ENCODE peak calls at places on chromosomes 3 and 15, in eight cellular contexts. G is HCT116, H is tibial artery, W is dorsolateral prefrontal cortex, Q is progenitor cell of endocrine pancreas, Y is MCF 10A, U is K562, C is ovary. Z is an unnamed sample.

GRCh38 chr3:156416846-156417581 is 137.9 kb downstream of the SSR3 start:
- DNase-seq in U (no peak), Q (no peak), Y (no peak), C (no peak), H (no peak), G (no peak), W (no peak), Z (peak)

GRCh38 chr15:88842156-88842555 is 38.9 kb downstream of the ACAN start:
- DNase-seq in Q (no peak), U (no peak), C (no peak), W (no peak), H (no peak), G (no peak), Y (no peak), Z (no peak)

GRCh38 chr3:123708531-123708930 is 123.7 kb upstream of the HACD2 start:
- DNase-seq in Q (no peak), Y (no peak), U (no peak), C (no peak), G (no peak), H (peak), W (no peak), Z (no peak)

GRCh38 chr15:65595960-65596359 is 15.0 kb downstream of the INTS14 start:
- DNase-seq in C (no peak), Y (no peak), H (no peak), W (no peak), U (peak), G (no peak), Q (no peak), Z (peak)

GRCh38 chr3:141239551-141240281 is 8.1 kb downstream of the PXYLP1 start:
- DNase-seq in Q (no peak), U (no peak), Y (no peak), H (no peak), W (no peak), C (no peak), G (no peak), Z (no peak)

GRCh38 chr15:73800662-73801345 is 47.7 kb upstream of the INSYN1 start:
- DNase-seq in W (peak), Q (no peak), U (peak), G (no peak), Y (peak), H (peak), C (peak), Z (no peak)

GRCh38 chr15:82093774-82094211 is 48.0 kb upstream of the MEX3B start:
- DNase-seq in U (peak), W (no peak), Y (peak), C (no peak), Q (no peak), H (no peak), G (no peak), Z (no peak)

GRCh38 chr15:40232625-40233070 is 6.2 kb upstream of the PAK6 start:
- DNase-seq in G (no peak), C (no peak), Q (no peak), U (no peak), Y (peak), W (no peak), H (no peak), Z (no peak)

GRCh38 chr15:64343841-64344240 is 12.1 kb downstream of the CSNK1G1 start:
- DNase-seq in H (no peak), Y (no peak), U (no peak), Q (no peak), C (no peak), G (no peak), W (no peak), Z (no peak)

GRCh38 chr3:24607281-24607680 is 112.6 kb upstream of the THRB start:
- DNase-seq in U (no peak), H (no peak), G (no peak), W (no peak), Y (no peak), C (no peak), Q (no peak), Z (no peak)
- TF ChIP-seq CTCF in U (no peak), H (no peak), G (no peak), W (no peak), Y (no peak), C (no peak), Q (no peak), Z (no peak)

GRCh38 chr15:58555168-58556027 is 123.6 kb downstream of the LIPC start:
- DNase-seq in U (peak), Y (no peak), H (no peak), C (no peak), G (no peak), Q (no peak), W (no peak), Z (peak)
- TF ChIP-seq CTCF in U (peak), Y (no peak), H (no peak), C (no peak), G (no peak), Q (no peak), W (no peak), Z (no peak)

DNA sequence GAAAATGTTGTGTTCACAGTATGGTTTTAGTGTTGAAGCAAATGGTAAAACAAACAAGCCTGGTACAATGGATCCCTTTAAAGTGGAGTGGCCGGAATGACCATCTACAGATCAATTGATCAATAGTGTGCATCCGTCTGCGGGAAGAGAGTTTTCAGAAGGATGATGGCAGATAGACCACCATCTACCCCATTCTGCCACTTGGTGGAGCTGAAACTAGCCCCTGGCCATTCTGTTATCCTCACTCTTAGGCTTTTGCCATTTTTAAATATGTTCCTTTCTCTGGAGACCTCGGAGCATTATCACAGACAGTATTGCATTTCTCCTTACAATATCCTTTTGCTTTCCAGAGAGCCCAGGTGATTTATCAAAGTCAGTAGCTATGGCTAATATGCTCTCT is 258.9 kb upstream of the CFAP20DC start:
- DNase-seq in C (no peak), U (peak), Y (no peak), H (no peak), Q (no peak), G (no peak), W (no peak), Z (peak)
- TF ChIP-seq CTCF in C (no peak), U (peak), Y (no peak), H (no peak), Q (peak), G (no peak), W (no peak), Z (peak)

GRCh38 chr3:101849714-101850326 is 506 bp downstream of the NFKBIZ start:
- DNase-seq in G (no peak), Y (peak), U (peak), H (peak), Q (peak), C (peak), W (peak), Z (peak)
- TF ChIP-seq CTCF in G (no peak), Y (no peak), U (peak), H (no peak), Q (peak), C (no peak), W (peak), Z (no peak)

GRCh38 chr15:75685195-75685594 is 27.5 kb downstream of the CSPG4 start:
- DNase-seq in Y (no peak), C (no peak), G (no peak), U (no peak), Q (no peak), W (no peak), H (no peak), Z (no peak)
- TF ChIP-seq CTCF in Y (no peak), C (no peak), G (no peak), U (no peak), Q (no peak), W (no peak), H (no peak), Z (no peak)

DNA sequence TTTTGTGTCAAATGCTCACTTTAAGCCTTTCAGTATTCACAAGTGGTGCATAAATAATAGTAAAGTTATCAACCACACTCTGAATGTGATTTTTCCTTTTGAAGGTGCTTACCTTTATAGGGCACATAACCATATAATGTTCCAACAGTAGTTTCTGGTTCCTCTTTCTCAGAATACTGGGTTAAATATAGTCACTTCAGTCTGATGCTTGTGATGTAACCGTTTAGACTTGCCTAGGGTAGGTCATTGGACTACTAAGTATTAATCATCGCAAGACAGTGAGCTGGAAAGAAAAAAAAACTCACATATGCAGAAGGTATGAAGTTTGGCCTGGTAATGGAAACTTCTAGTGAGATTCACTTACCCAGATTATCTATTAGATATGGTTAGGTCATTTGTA is 1.9 kb downstream of the KBTBD8 start:
- DNase-seq in Y (peak), H (no peak), W (no peak), U (peak), G (no peak), Q (no peak), C (no peak), Z (no peak)
- TF ChIP-seq CTCF in Y (no peak), H (no peak), W (no peak), U (no peak), G (no peak), Q (no peak), C (no peak), Z (no peak)

GRCh38 chr3:130243808-130244207 is 101.7 kb upstream of the COL6A5 start:
- DNase-seq in U (no peak), C (no peak), Q (no peak), W (no peak), Y (no peak), H (no peak), G (no peak), Z (no peak)

DNA sequence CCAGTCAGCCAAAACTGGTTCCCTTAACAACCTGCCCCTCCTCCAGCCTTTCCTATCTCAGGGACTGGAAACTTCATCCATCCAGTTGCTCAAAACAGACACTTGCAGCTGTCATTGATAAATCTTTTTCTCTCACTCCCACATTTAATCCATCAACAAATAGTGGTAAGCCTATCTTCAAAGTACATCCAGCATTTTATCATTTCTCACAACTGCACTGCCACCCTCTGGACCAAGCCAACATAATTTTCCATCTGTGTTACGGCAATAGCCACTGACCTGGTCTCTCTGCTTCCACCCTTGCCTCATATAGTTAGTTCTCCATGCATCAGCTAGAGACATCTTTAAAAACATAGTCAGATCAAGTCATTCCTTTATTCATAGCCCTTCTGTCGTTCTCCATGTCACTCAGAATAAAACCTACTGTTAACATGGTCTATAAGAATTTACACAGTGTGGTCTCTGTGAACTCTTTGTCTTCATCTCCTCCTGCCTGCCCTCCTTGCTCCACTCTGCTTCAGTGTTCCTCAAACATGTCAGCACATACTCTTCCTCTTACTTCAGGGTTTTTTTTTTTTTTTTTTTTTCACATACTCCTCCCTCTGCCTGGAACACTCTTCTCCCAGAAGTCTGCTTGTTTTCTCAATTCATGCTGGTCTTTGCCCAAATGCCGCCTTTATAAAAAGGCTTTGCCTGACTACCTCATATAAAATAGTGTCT is 102.5 kb upstream of the COL6A5 start:
- DNase-seq in Q (no peak), C (no peak), Y (peak), H (no peak), G (no peak), U (peak), W (no peak), Z (no peak)
- TF ChIP-seq CTCF in Q (no peak), C (peak), Y (no peak), H (no peak), G (no peak), U (peak), W (no peak), Z (no peak)

GRCh38 chr3:196198081-196198675 is 13.0 kb downstream of the ZDHHC19 start:
- DNase-seq in Q (no peak), U (no peak), Y (no peak), W (no peak), C (no peak), H (no peak), G (no peak), Z (no peak)

GRCh38 chr3:196197524-196197923 is 13.7 kb downstream of the ZDHHC19 start:
- DNase-seq in H (no peak), U (no peak), Y (no peak), C (no peak), Q (no peak), W (no peak), G (no peak), Z (no peak)

GRCh38 chr3:196195664-196196255 is 15.4 kb downstream of the ZDHHC19 start:
- DNase-seq in Q (no peak), W (no peak), H (no peak), C (no peak), Y (no peak), G (no peak), U (no peak), Z (no peak)

GRCh38 chr3:196202516-196202970 is 8.7 kb downstream of the ZDHHC19 start:
- DNase-seq in U (no peak), Q (no peak), C (peak), Y (no peak), W (no peak), G (no peak), H (no peak), Z (no peak)

GRCh38 chr3:196198771-196199753 is 12.1 kb downstream of the ZDHHC19 start:
- DNase-seq in H (no peak), Q (no peak), W (no peak), Y (peak), G (no peak), U (no peak), C (peak), Z (no peak)
- TF ChIP-seq CTCF in H (no peak), Q (no peak), W (no peak), Y (peak), G (peak), U (peak), C (no peak), Z (no peak)

Z was measured in glutamatergic neuron.